ENCODE peak calls at places on chromosomes 2 and 18, in eight cellular contexts. P, W, D, Y, L, A, V and N are unnamed samples.
A peak's percentile ranks its signal among the peaks of the same experiment; 100 is the strongest.

GRCh38 chr2:3641181-3641580 is 16.8 kb upstream of the ALLC start:
- DNase-seq in P (peak; percentile 34), W (no peak), D (no peak), Y (no peak), L (peak; percentile 78), A (no peak), V (no peak), N (no peak)

GRCh38 chr18:59605633-59606192 is 91.5 kb downstream of the CCBE1 start:
- DNase-seq in P (no peak), W (no peak), D (no peak), Y (no peak), L (no peak), A (no peak), V (no peak), N (no peak)

GRCh38 chr18:8257851-8258434 is 351.3 kb upstream of the RAB12 start:
- DNase-seq in P (no peak), W (no peak), D (no peak), Y (no peak), L (no peak), A (no peak), V (no peak), N (no peak)

GRCh38 chr2:49687873-49688272 is 533.6 kb upstream of the FSHR start:
- DNase-seq in P (no peak), W (no peak), D (no peak), Y (peak; percentile 17), L (no peak), A (peak; percentile 19), V (no peak), N (no peak)

GRCh38 chr18:9782073-9782857 is 74.2 kb downstream of the RAB31 start:
- DNase-seq in P (no peak), W (peak; percentile 53), D (no peak), Y (no peak), L (no peak), A (peak; percentile 95), V (no peak), N (no peak)

GRCh38 chr2:128439231-128440086 is 120.8 kb upstream of the HS6ST1 start:
- DNase-seq in P (peak; percentile 28), W (no peak), D (no peak), Y (no peak), L (peak; percentile 75), A (no peak), V (no peak), N (no peak)

GRCh38 chr18:36652503-36652902 is 176.3 kb downstream of the TPGS2 start:
- DNase-seq in P (no peak), W (no peak), D (no peak), Y (no peak), L (no peak), A (no peak), V (no peak), N (no peak)

GRCh38 chr2:8003462-8004075 is 678.3 kb upstream of the ID2 start:
- DNase-seq in P (no peak), W (no peak), D (no peak), Y (no peak), L (peak; percentile 68), A (no peak), V (no peak), N (no peak)

GRCh38 chr2:88857274-88857741 is 165.8 kb downstream of the RPIA start:
- DNase-seq in P (peak; percentile 65), W (no peak), D (no peak), Y (no peak), L (no peak), A (peak; percentile 100), V (no peak), N (no peak)